ENCODE peak calls at places on chromosome 19, in six cellular contexts. D is cardiac fibroblast, C is lower leg skin, T is neural progenitor cell, G is tibial nerve, O is RWPE1. U is an unnamed sample.

GRCh38 chr19:38013913-38014575 is 107.0 kb downstream of the SIPA1L3 start:
- DNase-seq in D (no peak), C (no peak), T (no peak), G (no peak), O (no peak), U (peak; percentile 89)

GRCh38 chr19:38152461-38153379 is 71.3 kb downstream of the DPF1 start:
- DNase-seq in D (peak; percentile 17), C (no peak), T (no peak), G (no peak), O (peak; percentile 34), U (no peak)

GRCh38 chr19:13633109-13633508 is 126.8 kb upstream of the CACNA1A start:
- DNase-seq in D (peak; percentile 15), C (no peak), T (peak; percentile 64), G (no peak), O (no peak), U (no peak)

GRCh38 chr19:46206176-46206575 is 23.4 kb upstream of the IGFL1 start:
- DNase-seq in D (no peak), C (no peak), T (no peak), G (no peak), O (peak; percentile 89), U (no peak)

GRCh38 chr19:32324631-32325215 is 20.7 kb upstream of the ZNF507 start:
- DNase-seq in D (no peak), C (no peak), T (no peak), G (no peak), O (no peak), U (no peak)

GRCh38 chr19:49820125-49820524 is 2.0 kb downstream of the MED25 start:
- DNase-seq in D (peak; percentile 82), C (no peak), T (no peak), G (no peak), O (no peak), U (no peak)

GRCh38 chr19:4650159-4650558 is 10.8 kb downstream of the TNFAIP8L1 start:
- DNase-seq in D (no peak), C (no peak), T (no peak), G (no peak), O (no peak), U (no peak)

GRCh38 chr19:10214784-10215183 is 16.3 kb downstream of the S1PR2 start:
- DNase-seq in D (peak; percentile 39), C (no peak), T (no peak), G (no peak), O (peak; percentile 55), U (no peak)

GRCh38 chr19:403221-404036 is 5.5 kb downstream of the C2CD4C start:
- DNase-seq in D (no peak), C (no peak), T (no peak), G (no peak), O (no peak), U (no peak)

GRCh38 chr19:4914736-4915501 is 5.6 kb downstream of the UHRF1 start:
- DNase-seq in D (peak; percentile 73), C (peak; percentile 90), T (no peak), G (peak; percentile 25), O (peak; percentile 93), U (no peak)

GRCh38 chr19:55370305-55370988 is at the start of gene IL11:
- DNase-seq in D (no peak), C (no peak), T (peak; percentile 44), G (no peak), O (peak; percentile 72), U (no peak)

GRCh38 chr19:48396871-48397176 is 3.4 kb downstream of the GRIN2D start:
- DNase-seq in D (no peak), C (no peak), T (no peak), G (no peak), O (no peak), U (no peak)

GRCh38 chr19:46856062-46857022 is 4.5 kb upstream of the ARHGAP35 start:
- DNase-seq in D (peak; percentile 98), C (peak; percentile 99), T (peak; percentile 97), G (peak; percentile 95), O (peak; percentile 95), U (peak; percentile 60)

GRCh38 chr19:14432817-14433453 is at the start of gene PKN1:
- DNase-seq in D (peak; percentile 50), C (no peak), T (peak; percentile 91), G (no peak), O (peak; percentile 41), U (no peak)

GRCh38 chr19:18156841-18157464 is 4.0 kb downstream of the PIK3R2 start:
- DNase-seq in D (peak; percentile 95), C (peak; percentile 94), T (no peak), G (peak; percentile 55), O (peak; percentile 96), U (no peak)

GRCh38 chr19:34962945-34963530 is 991 bp downstream of the ZNF792 start:
- DNase-seq in D (no peak), C (peak; percentile 81), T (no peak), G (no peak), O (no peak), U (no peak)

GRCh38 chr19:14494451-14494850 is 1.5 kb downstream of the GIPC1 start:
- DNase-seq in D (no peak), C (no peak), T (no peak), G (no peak), O (no peak), U (no peak)

GRCh38 chr19:51783373-51783772 is 11.6 kb upstream of the FPR3 start:
- DNase-seq in D (peak; percentile 51), C (no peak), T (no peak), G (no peak), O (peak; percentile 29), U (no peak)

GRCh38 chr19:33683881-33684549 is 62.3 kb downstream of the CHST8 start:
- DNase-seq in D (peak; percentile 31), C (peak; percentile 69), T (peak; percentile 94), G (no peak), O (peak; percentile 59), U (no peak)

GRCh38 chr19:1324792-1325567 is 39.3 kb downstream of the EFNA2 start:
- DNase-seq in D (peak; percentile 82), C (peak; percentile 94), T (no peak), G (peak; percentile 31), O (peak; percentile 65), U (no peak)

GRCh38 chr19:41649827-41650226 is 23.0 kb upstream of the CEACAM4 start:
- DNase-seq in D (no peak), C (no peak), T (no peak), G (no peak), O (peak; percentile 16), U (no peak)

GRCh38 chr19:1522061-1522460 is 1.8 kb upstream of the PLK5 start:
- DNase-seq in D (peak; percentile 38), C (no peak), T (no peak), G (no peak), O (no peak), U (no peak)

GRCh38 chr19:23996549-23996948 is 81.9 kb downstream of the ZNF726 start:
- DNase-seq in D (no peak), C (no peak), T (peak; percentile 23), G (no peak), O (no peak), U (no peak)

GRCh38 chr19:11422163-11423068 is 3.3 kb upstream of the RGL3 start:
- DNase-seq in D (peak; percentile 61), C (peak; percentile 96), T (peak; percentile 64), G (peak; percentile 56), O (peak; percentile 94), U (no peak)

GRCh38 chr19:5286465-5287029 is 54.1 kb downstream of the PTPRS start:
- DNase-seq in D (no peak), C (no peak), T (no peak), G (no peak), O (no peak), U (no peak)

GRCh38 chr19:45918721-45919120 is 4.1 kb upstream of the NANOS2 start:
- DNase-seq in D (no peak), C (no peak), T (no peak), G (no peak), O (no peak), U (no peak)

GRCh38 chr19:33241530-33242101 is 16.0 kb upstream of the SLC7A10 start:
- DNase-seq in D (peak; percentile 6), C (no peak), T (peak; percentile 55), G (no peak), O (peak; percentile 24), U (no peak)

GRCh38 chr19:55935206-55935605 is 3.1 kb upstream of the NLRP13 start:
- DNase-seq in D (no peak), C (no peak), T (no peak), G (no peak), O (no peak), U (no peak)

GRCh38 chr19:1969176-1970002 is 28.4 kb downstream of the CSNK1G2 start:
- DNase-seq in D (no peak), C (no peak), T (no peak), G (no peak), O (no peak), U (no peak)

GRCh38 chr19:12137541-12137940 is 2.6 kb downstream of the ZNF20 start:
- DNase-seq in D (no peak), C (peak; percentile 67), T (no peak), G (no peak), O (no peak), U (no peak)

GRCh38 chr19:13693933-13694332 is 70.4 kb upstream of the MRI1 start:
- DNase-seq in D (no peak), C (no peak), T (peak; percentile 10), G (no peak), O (no peak), U (no peak)

GRCh38 chr19:7326105-7326877 is 22.4 kb upstream of the ARHGEF18 start:
- DNase-seq in D (peak; percentile 18), C (no peak), T (peak; percentile 38), G (peak; percentile 16), O (no peak), U (no peak)
- TF ChIP-seq CTCF in D (peak; percentile 54), C (no peak), T (peak; percentile 53), G (no peak), O (peak; percentile 36), U (peak; percentile 61)

GRCh38 chr19:36488816-36489138 is 584 bp downstream of the ZNF566 start:
- DNase-seq in D (peak; percentile 3), C (no peak), T (peak; percentile 18), G (no peak), O (no peak), U (no peak)
- TF ChIP-seq CTCF in D (no peak), C (no peak), T (no peak), G (no peak), O (no peak), U (no peak)

GRCh38 chr19:3590991-3591659 is 5.8 kb downstream of the GIPC3 start:
- DNase-seq in D (no peak), C (no peak), T (no peak), G (no peak), O (no peak), U (no peak)

GRCh38 chr19:3591876-3592613 is 6.8 kb downstream of the GIPC3 start:
- DNase-seq in D (peak; percentile 50), C (no peak), T (no peak), G (no peak), O (no peak), U (no peak)

GRCh38 chr19:3595521-3596061 is 10.3 kb downstream of the GIPC3 start:
- DNase-seq in D (no peak), C (no peak), T (no peak), G (no peak), O (no peak), U (no peak)

GRCh38 chr19:3589949-3590348 is 4.7 kb downstream of the GIPC3 start:
- DNase-seq in D (no peak), C (no peak), T (no peak), G (no peak), O (no peak), U (no peak)

GRCh38 chr19:3593156-3593555 is 7.9 kb downstream of the GIPC3 start:
- DNase-seq in D (no peak), C (no peak), T (peak; percentile 48), G (no peak), O (no peak), U (no peak)
- TF ChIP-seq CTCF in D (no peak), C (no peak), T (peak; percentile 39), G (no peak), O (no peak), U (no peak)

GRCh38 chr19:30455881-30456280 is 83.7 kb downstream of the ZNF536 start:
- DNase-seq in D (no peak), C (no peak), T (no peak), G (no peak), O (no peak), U (no peak)
- TF ChIP-seq CTCF in D (no peak), C (no peak), T (no peak), G (no peak), O (no peak), U (no peak)

U was measured in epithelial cell of proximal tubule.